ENCODE peak calls at places on chromosomes 11 and 22, in four cellular contexts. One of them, this sample, is unnamed. For H3K4me1, the result is how much of the 10 kb centered on the place peaks cover.

GRCh38 chr11:123137496-123138270 is 57.4 kb downstream of the CLMP start:
- DNase-seq in prostate gland: no peak
- DNase-seq in upper lobe of left lung: peak
- DNase-seq in esophagus muscularis mucosa: no peak
- DNase-seq in this sample: peak

GRCh38 chr11:27703453-27703852 is 3.2 kb upstream of the BDNF start:
- DNase-seq in prostate gland: no peak
- DNase-seq in upper lobe of left lung: no peak
- DNase-seq in esophagus muscularis mucosa: no peak
- DNase-seq in this sample: no peak

GRCh38 chr11:118883368-118884071 is at the start of gene CXCR5:
- DNase-seq in prostate gland: no peak
- DNase-seq in upper lobe of left lung: no peak
- DNase-seq in esophagus muscularis mucosa: no peak
- DNase-seq in this sample: no peak

GRCh38 chr11:102794382-102794781 is 3.6 kb downstream of the MMP1 start:
- DNase-seq in prostate gland: no peak
- DNase-seq in upper lobe of left lung: no peak
- DNase-seq in esophagus muscularis mucosa: no peak
- DNase-seq in this sample: no peak

GRCh38 chr11:42021919-42022318 is 562.5 kb upstream of the LRRC4C start:
- DNase-seq in prostate gland: no peak
- DNase-seq in upper lobe of left lung: no peak
- DNase-seq in esophagus muscularis mucosa: no peak
- DNase-seq in this sample: no peak

GRCh38 chr11:67442504-67443398 is 525 bp downstream of the CORO1B start:
- DNase-seq in prostate gland: no peak
- DNase-seq in upper lobe of left lung: no peak
- DNase-seq in esophagus muscularis mucosa: no peak
- DNase-seq in this sample: no peak

GRCh38 chr11:22666700-22667439 is 459 bp downstream of the GAS2 start:
- DNase-seq in prostate gland: peak
- DNase-seq in upper lobe of left lung: peak
- DNase-seq in esophagus muscularis mucosa: no peak
- DNase-seq in this sample: peak

GRCh38 chr11:86152006-86152862 is 83.3 kb upstream of the PICALM start:
- DNase-seq in prostate gland: no peak
- DNase-seq in upper lobe of left lung: no peak
- DNase-seq in esophagus muscularis mucosa: no peak
- DNase-seq in this sample: no peak

GRCh38 chr11:19428206-19429001 is 187.7 kb upstream of the E2F8 start:
- DNase-seq in prostate gland: no peak
- DNase-seq in upper lobe of left lung: no peak
- DNase-seq in esophagus muscularis mucosa: peak
- DNase-seq in this sample: no peak

GRCh38 chr11:114026355-114026754 is 33.2 kb upstream of the ZBTB16 start:
- DNase-seq in prostate gland: no peak
- DNase-seq in upper lobe of left lung: no peak
- DNase-seq in esophagus muscularis mucosa: no peak
- DNase-seq in this sample: no peak

GRCh38 chr11:134564472-134565200 is 152.6 kb upstream of the B3GAT1 start:
- DNase-seq in prostate gland: no peak
- DNase-seq in upper lobe of left lung: no peak
- DNase-seq in esophagus muscularis mucosa: peak
- DNase-seq in this sample: no peak

GRCh38 chr11:8192016-8192895 is 23.4 kb upstream of the RIC3 start:
- DNase-seq in prostate gland: peak
- DNase-seq in upper lobe of left lung: peak
- DNase-seq in esophagus muscularis mucosa: no peak
- DNase-seq in this sample: peak

GRCh38 chr22:28183078-28183870 is 264.2 kb upstream of the PITPNB start:
- DNase-seq in prostate gland: no peak
- DNase-seq in upper lobe of left lung: no peak
- DNase-seq in esophagus muscularis mucosa: no peak
- DNase-seq in this sample: peak

GRCh38 chr11:103947566-103947919 is 88.9 kb upstream of the DDI1 start:
- DNase-seq in prostate gland: no peak
- DNase-seq in upper lobe of left lung: no peak
- DNase-seq in esophagus muscularis mucosa: no peak
- DNase-seq in this sample: no peak

GRCh38 chr11:93330446-93330984 is at the start of gene DEUP1:
- DNase-seq in prostate gland: peak
- DNase-seq in upper lobe of left lung: peak
- DNase-seq in esophagus muscularis mucosa: no peak
- DNase-seq in this sample: peak

GRCh38 chr11:77090373-77091111 is 12.1 kb upstream of the OMP start:
- DNase-seq in prostate gland: no peak
- DNase-seq in upper lobe of left lung: no peak
- DNase-seq in esophagus muscularis mucosa: no peak
- DNase-seq in this sample: no peak

GRCh38 chr11:123006860-123007542 is 25.4 kb upstream of the BSX start:
- DNase-seq in prostate gland: no peak
- DNase-seq in upper lobe of left lung: no peak
- DNase-seq in esophagus muscularis mucosa: no peak
- DNase-seq in this sample: no peak

GRCh38 chr11:69949327-69949726 is 128.8 kb upstream of the ANO1 start:
- DNase-seq in prostate gland: no peak
- DNase-seq in upper lobe of left lung: no peak
- DNase-seq in esophagus muscularis mucosa: no peak
- DNase-seq in this sample: peak

GRCh38 chr11:15793032-15793996 is 563.0 kb downstream of the SOX6 start:
- DNase-seq in prostate gland: no peak
- DNase-seq in upper lobe of left lung: no peak
- DNase-seq in esophagus muscularis mucosa: no peak
- DNase-seq in this sample: no peak

GRCh38 chr11:122193457-122193856 is 77.4 kb upstream of the BLID start:
- DNase-seq in prostate gland: no peak
- DNase-seq in upper lobe of left lung: no peak
- DNase-seq in esophagus muscularis mucosa: peak
- DNase-seq in this sample: no peak

GRCh38 chr22:23232094-23232905 is 52.0 kb downstream of the BCR start:
- DNase-seq in prostate gland: no peak
- DNase-seq in upper lobe of left lung: no peak
- DNase-seq in esophagus muscularis mucosa: no peak
- DNase-seq in this sample: no peak

GRCh38 chr11:129846508-129847335 is 31.1 kb downstream of the TMEM45B start:
- DNase-seq in prostate gland: no peak
- DNase-seq in upper lobe of left lung: no peak
- DNase-seq in esophagus muscularis mucosa: no peak
- DNase-seq in this sample: no peak

GRCh38 chr11:115717215-115717584 is 213.0 kb upstream of the CADM1 start:
- DNase-seq in prostate gland: no peak
- DNase-seq in upper lobe of left lung: no peak
- DNase-seq in esophagus muscularis mucosa: no peak
- DNase-seq in this sample: no peak

GRCh38 chr22:46262449-46263207 is 515 bp downstream of the PKDREJ start:
- DNase-seq in prostate gland: no peak
- DNase-seq in upper lobe of left lung: peak
- DNase-seq in esophagus muscularis mucosa: no peak
- DNase-seq in this sample: peak

GRCh38 chr11:2314525-2315394 is 12.9 kb downstream of the TSPAN32 start:
- DNase-seq in prostate gland: peak
- DNase-seq in upper lobe of left lung: peak
- DNase-seq in esophagus muscularis mucosa: no peak
- DNase-seq in this sample: peak

GRCh38 chr11:86608251-86608799 is 64.1 kb downstream of the ME3 start:
- DNase-seq in prostate gland: peak
- DNase-seq in upper lobe of left lung: peak
- DNase-seq in esophagus muscularis mucosa: peak
- DNase-seq in this sample: peak

GRCh38 chr11:134727204-134727603 is 315.2 kb upstream of the B3GAT1 start:
- DNase-seq in prostate gland: no peak
- DNase-seq in upper lobe of left lung: no peak
- DNase-seq in esophagus muscularis mucosa: no peak
- DNase-seq in this sample: no peak

GRCh38 chr11:72229925-72230763 is 5.6 kb downstream of the INPPL1 start:
- DNase-seq in prostate gland: no peak
- DNase-seq in upper lobe of left lung: peak
- DNase-seq in esophagus muscularis mucosa: no peak
- DNase-seq in this sample: peak

GRCh38 chr11:4388221-4388620 is 5.3 kb downstream of the TRIM21 start:
- DNase-seq in prostate gland: no peak
- DNase-seq in upper lobe of left lung: no peak
- DNase-seq in esophagus muscularis mucosa: no peak
- DNase-seq in this sample: no peak

GRCh38 chr11:111565111-111565720 is 24.7 kb downstream of the LAYN start:
- DNase-seq in prostate gland: peak
- DNase-seq in upper lobe of left lung: peak
- DNase-seq in esophagus muscularis mucosa: no peak
- DNase-seq in this sample: peak

GRCh38 chr11:35321532-35322320 is 97.6 kb downstream of the SLC1A2 start:
- DNase-seq in prostate gland: no peak
- DNase-seq in upper lobe of left lung: no peak
- DNase-seq in esophagus muscularis mucosa: no peak
- DNase-seq in this sample: no peak

GRCh38 chr11:26483101-26483500 is 89.0 kb downstream of the MUC15 start:
- DNase-seq in prostate gland: no peak
- DNase-seq in upper lobe of left lung: no peak
- DNase-seq in esophagus muscularis mucosa: no peak
- DNase-seq in this sample: no peak

GRCh38 chr22:44171486-44172076 is 9.1 kb upstream of the PARVG start:
- DNase-seq in prostate gland: no peak
- DNase-seq in upper lobe of left lung: peak
- DNase-seq in esophagus muscularis mucosa: no peak
- DNase-seq in this sample: no peak

GRCh38 chr11:121514401-121514981 is 61.7 kb upstream of the SORL1-AS1 start:
- DNase-seq in prostate gland: no peak
- DNase-seq in upper lobe of left lung: no peak
- DNase-seq in esophagus muscularis mucosa: no peak
- DNase-seq in this sample: no peak

GRCh38 chr11:124841186-124841585 is 24.0 kb upstream of the ROBO3 start:
- DNase-seq in prostate gland: no peak
- DNase-seq in upper lobe of left lung: no peak
- DNase-seq in esophagus muscularis mucosa: no peak
- DNase-seq in this sample: no peak

DNA sequence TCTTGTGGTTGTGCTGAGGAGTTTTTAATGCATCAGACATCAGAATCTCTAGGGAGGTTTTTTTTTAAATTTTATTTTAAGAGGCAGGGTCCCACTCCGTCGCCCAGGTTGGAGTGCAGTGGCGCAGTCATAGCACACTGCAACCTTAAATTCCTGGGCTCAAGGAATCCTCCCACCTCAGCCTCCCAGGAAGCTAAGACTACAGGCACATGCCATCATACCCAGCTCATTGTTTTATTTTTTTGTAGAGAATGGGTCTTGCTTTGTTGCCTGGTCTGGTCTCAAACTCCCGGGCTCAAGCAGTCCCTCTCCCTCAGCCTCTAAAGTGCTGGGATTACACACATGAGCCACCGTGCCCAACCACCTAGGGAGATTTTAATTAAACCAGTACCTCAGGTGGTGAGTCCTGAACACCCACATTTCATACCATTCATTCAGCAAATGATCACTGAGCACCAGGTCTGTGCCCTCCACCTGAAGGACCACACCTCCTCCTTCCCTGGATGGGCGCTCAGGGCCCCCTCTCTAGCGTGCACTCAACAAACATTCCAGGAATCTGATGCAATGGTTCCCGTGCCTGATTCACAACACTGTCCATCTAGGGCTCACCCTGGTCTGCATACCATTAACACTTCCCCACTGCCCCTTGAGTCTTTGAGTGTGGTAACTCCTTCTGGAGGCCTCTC is 9.5 kb upstream of the MYH9 start:
- DNase-seq in prostate gland: no peak
- DNase-seq in upper lobe of left lung: peak
- DNase-seq in esophagus muscularis mucosa: no peak
- DNase-seq in this sample: no peak
- TF ChIP-seq POLR2A in prostate gland: no peak
- TF ChIP-seq POLR2A in upper lobe of left lung: no peak
- TF ChIP-seq POLR2A in esophagus muscularis mucosa: no peak
- TF ChIP-seq POLR2A in this sample: no peak

GRCh38 chr11:10328314-10329090 is 23.6 kb downstream of the ADM start:
- DNase-seq in prostate gland: no peak
- DNase-seq in upper lobe of left lung: no peak
- DNase-seq in esophagus muscularis mucosa: peak
- DNase-seq in this sample: no peak

GRCh38 chr11:10326080-10326964 is 21.4 kb downstream of the ADM start:
- DNase-seq in prostate gland: no peak
- DNase-seq in upper lobe of left lung: peak
- DNase-seq in esophagus muscularis mucosa: peak
- DNase-seq in this sample: peak

GRCh38 chr11:10325398-10326079 is 20.7 kb downstream of the ADM start:
- DNase-seq in prostate gland: no peak
- DNase-seq in upper lobe of left lung: no peak
- DNase-seq in esophagus muscularis mucosa: peak
- DNase-seq in this sample: no peak

GRCh38 chr11:10329356-10329755 is 24.5 kb downstream of the ADM start:
- DNase-seq in prostate gland: no peak
- DNase-seq in upper lobe of left lung: no peak
- DNase-seq in esophagus muscularis mucosa: no peak
- DNase-seq in this sample: no peak

DNA sequence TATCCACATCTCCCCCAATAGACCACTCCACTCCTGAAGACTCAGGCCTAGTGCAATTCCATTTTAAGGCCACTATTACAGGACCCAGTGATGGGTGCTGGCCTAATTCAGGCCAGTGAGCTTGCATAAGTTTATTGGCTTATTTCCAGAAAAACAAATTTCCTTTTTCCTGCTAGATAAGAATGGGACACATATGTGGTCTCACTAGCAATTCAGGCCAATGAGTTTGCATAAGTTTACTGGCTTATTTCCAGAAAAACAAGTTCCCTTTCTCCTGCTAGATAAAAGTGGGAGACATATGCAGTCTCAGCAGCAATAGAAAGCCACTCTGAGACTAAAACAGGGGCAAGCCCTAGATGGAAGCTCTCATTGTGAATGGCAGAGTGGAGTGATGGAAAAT is 22.4 kb downstream of the ADM start:
- DNase-seq in prostate gland: no peak
- DNase-seq in upper lobe of left lung: no peak
- DNase-seq in esophagus muscularis mucosa: no peak
- DNase-seq in this sample: no peak
- H3K4me1 ChIP-seq in prostate gland: under half
- H3K4me1 ChIP-seq in upper lobe of left lung: under half
- H3K4me1 ChIP-seq in esophagus muscularis mucosa: half or more
- H3K4me1 ChIP-seq in this sample: half or more

GRCh38 chr11:117823294-117823940 is 1.1 kb downstream of the FXYD2 start:
- DNase-seq in prostate gland: no peak
- DNase-seq in upper lobe of left lung: no peak
- DNase-seq in esophagus muscularis mucosa: no peak
- DNase-seq in this sample: no peak

GRCh38 chr11:117822522-117823033 is 2.0 kb downstream of the FXYD2 start:
- DNase-seq in prostate gland: no peak
- DNase-seq in upper lobe of left lung: no peak
- DNase-seq in esophagus muscularis mucosa: no peak
- DNase-seq in this sample: no peak

GRCh38 chr11:117825538-117826359 is 1.2 kb upstream of the FXYD2 start:
- DNase-seq in prostate gland: no peak
- DNase-seq in upper lobe of left lung: peak
- DNase-seq in esophagus muscularis mucosa: no peak
- DNase-seq in this sample: peak

GRCh38 chr11:117824571-117825537 is at the start of gene FXYD2:
- DNase-seq in prostate gland: no peak
- DNase-seq in upper lobe of left lung: peak
- DNase-seq in esophagus muscularis mucosa: no peak
- DNase-seq in this sample: peak

GRCh38 chr11:117823941-117824420 is 563 bp downstream of the FXYD2 start:
- DNase-seq in prostate gland: no peak
- DNase-seq in upper lobe of left lung: peak
- DNase-seq in esophagus muscularis mucosa: no peak
- DNase-seq in this sample: no peak
- TF ChIP-seq POLR2AphosphoS5 in prostate gland: no peak
- TF ChIP-seq POLR2AphosphoS5 in upper lobe of left lung: no peak
- TF ChIP-seq POLR2AphosphoS5 in esophagus muscularis mucosa: peak
- TF ChIP-seq POLR2AphosphoS5 in this sample: no peak

GRCh38 chr22:25090225-25090651 is 109.4 kb upstream of the CRYBB3 start:
- DNase-seq in prostate gland: no peak
- DNase-seq in upper lobe of left lung: no peak
- DNase-seq in esophagus muscularis mucosa: no peak
- DNase-seq in this sample: no peak
- TF ChIP-seq POLR2A in prostate gland: no peak
- TF ChIP-seq POLR2A in upper lobe of left lung: no peak
- TF ChIP-seq POLR2A in esophagus muscularis mucosa: no peak
- TF ChIP-seq POLR2A in this sample: no peak